ENCODE peak calls at places on chromosome 16, in six cellular contexts. T is amygdala, H is NCI-H510A treated with DMSO at 0.1 percent for 48 hours, K is COLO829, Q is posterior cingulate gyrus, D is transverse colon. V is an unnamed sample.

GRCh38 chr16:30918614-30919013 is 4.8 kb upstream of the FBXL19 start:
- DNase-seq in T (no peak), H (no peak), K (no peak), Q (no peak), D (no peak), V (no peak)

GRCh38 chr16:87800497-87800896 is 34.7 kb upstream of the KLHDC4 start:
- DNase-seq in T (no peak), H (no peak), K (no peak), Q (no peak), D (no peak), V (no peak)

GRCh38 chr16:55651841-55652824 is 3.7 kb upstream of the SLC6A2 start:
- DNase-seq in T (no peak), H (no peak), K (no peak), Q (no peak), D (no peak), V (no peak)

GRCh38 chr16:72848759-72849664 is 198.9 kb downstream of the ZFHX3 start:
- DNase-seq in T (peak; percentile 79), H (peak; percentile 58), K (no peak), Q (peak; percentile 93), D (peak; percentile 85), V (no peak)

GRCh38 chr16:5504028-5504758 is 406.6 kb upstream of the EEF2KMT start:
- DNase-seq in T (peak; percentile 62), H (no peak), K (no peak), Q (peak; percentile 87), D (no peak), V (no peak)

GRCh38 chr16:23711785-23712184 is 1.2 kb downstream of the ERN2 start:
- DNase-seq in T (no peak), H (no peak), K (no peak), Q (no peak), D (peak; percentile 83), V (peak; percentile 17)

GRCh38 chr16:89320717-89321501 is 103.4 kb downstream of the ZNF778 start:
- DNase-seq in T (no peak), H (peak; percentile 71), K (no peak), Q (peak; percentile 94), D (peak; percentile 80), V (peak; percentile 40)

GRCh38 chr16:53991181-53992056 is 287.5 kb downstream of the FTO start:
- DNase-seq in T (no peak), H (peak; percentile 86), K (no peak), Q (no peak), D (no peak), V (peak; percentile 63)

GRCh38 chr16:974606-975312 is 4.0 kb upstream of the LMF1 start:
- DNase-seq in T (peak; percentile 57), H (no peak), K (no peak), Q (peak; percentile 85), D (no peak), V (no peak)

GRCh38 chr16:12317856-12318591 is 341.5 kb downstream of the SNX29 start:
- DNase-seq in T (no peak), H (no peak), K (no peak), Q (no peak), D (no peak), V (no peak)

GRCh38 chr16:88353232-88353631 is 29.5 kb upstream of the ZNF469 start:
- DNase-seq in T (no peak), H (no peak), K (no peak), Q (peak; percentile 17), D (no peak), V (no peak)

GRCh38 chr16:46972429-46972970 is 974 bp downstream of the DNAJA2 start:
- DNase-seq in T (no peak), H (peak; percentile 52), K (peak; percentile 13), Q (no peak), D (no peak), V (no peak)

GRCh38 chr16:25258856-25259179 is 1.2 kb upstream of the ZKSCAN2 start:
- DNase-seq in T (no peak), H (peak; percentile 45), K (no peak), Q (no peak), D (no peak), V (peak; percentile 46)

GRCh38 chr16:973366-973765 is 2.6 kb upstream of the LMF1 start:
- DNase-seq in T (no peak), H (no peak), K (no peak), Q (peak; percentile 32), D (no peak), V (no peak)

GRCh38 chr16:27313422-27314160 is at the start of gene IL4R:
- DNase-seq in T (no peak), H (peak; percentile 59), K (no peak), Q (no peak), D (peak; percentile 81), V (peak; percentile 36)

GRCh38 chr16:71882505-71883192 is 1.3 kb downstream of the ZNF821 start:
- DNase-seq in T (peak; percentile 33), H (peak; percentile 63), K (peak; percentile 60), Q (no peak), D (peak; percentile 82), V (peak; percentile 62)

GRCh38 chr16:56793504-56793903 is 63.6 kb downstream of the NUP93 start:
- DNase-seq in T (no peak), H (no peak), K (no peak), Q (no peak), D (no peak), V (no peak)

GRCh38 chr16:74451951-74452758 is 30.9 kb upstream of the CLEC18B start:
- DNase-seq in T (no peak), H (no peak), K (no peak), Q (no peak), D (no peak), V (no peak)

GRCh38 chr16:16101585-16101984 is 121.7 kb downstream of the ABCC6 start:
- DNase-seq in T (no peak), H (peak; percentile 58), K (no peak), Q (no peak), D (no peak), V (no peak)

GRCh38 chr16:84925092-84925772 is 86.1 kb downstream of the ZDHHC7 start:
- DNase-seq in T (peak; percentile 18), H (peak; percentile 38), K (peak; percentile 8), Q (peak; percentile 85), D (peak; percentile 64), V (peak; percentile 21)

GRCh38 chr16:83070416-83071199 is 443.8 kb downstream of the CDH13 start:
- DNase-seq in T (no peak), H (no peak), K (no peak), Q (no peak), D (no peak), V (no peak)

GRCh38 chr16:27841911-27842310 is 221.6 kb downstream of the GSG1L start:
- DNase-seq in T (no peak), H (no peak), K (no peak), Q (peak; percentile 68), D (no peak), V (no peak)

GRCh38 chr16:71383054-71383773 is 24.7 kb downstream of the CALB2 start:
- DNase-seq in T (no peak), H (no peak), K (peak; percentile 28), Q (no peak), D (no peak), V (no peak)

GRCh38 chr16:71769222-71769621 is 39.4 kb downstream of the AP1G1 start:
- DNase-seq in T (no peak), H (no peak), K (no peak), Q (no peak), D (no peak), V (no peak)

GRCh38 chr16:57188711-57189002 is 2.5 kb downstream of the RSPRY1 start:
- DNase-seq in T (no peak), H (no peak), K (no peak), Q (no peak), D (no peak), V (no peak)

GRCh38 chr16:26667271-26667703 is 399.4 kb upstream of the C16orf82 start:
- DNase-seq in T (no peak), H (no peak), K (no peak), Q (no peak), D (no peak), V (no peak)

GRCh38 chr16:57132470-57132869 is 40.1 kb downstream of the CPNE2 start:
- DNase-seq in T (no peak), H (no peak), K (no peak), Q (peak; percentile 71), D (peak; percentile 90), V (no peak)

GRCh38 chr16:54589326-54589725 is 302.7 kb upstream of the IRX3 start:
- DNase-seq in T (no peak), H (no peak), K (no peak), Q (no peak), D (no peak), V (no peak)

GRCh38 chr16:48526058-48526957 is 83.7 kb downstream of the N4BP1 start:
- DNase-seq in T (no peak), H (peak; percentile 58), K (no peak), Q (no peak), D (peak; percentile 81), V (peak; percentile 66)

GRCh38 chr16:4534151-4534790 is 4.3 kb downstream of the CDIP1 start:
- DNase-seq in T (no peak), H (no peak), K (no peak), Q (peak; percentile 62), D (no peak), V (no peak)

GRCh38 chr16:75627856-75628255 is 4.8 kb upstream of the ADAT1 start:
- DNase-seq in T (no peak), H (no peak), K (peak; percentile 62), Q (no peak), D (no peak), V (no peak)

GRCh38 chr16:57141822-57142631 is 43.8 kb downstream of the PSME3IP1 start:
- DNase-seq in T (no peak), H (no peak), K (no peak), Q (peak; percentile 76), D (no peak), V (no peak)

GRCh38 chr16:56191807-56192643 is 736 bp downstream of the GNAO1 start:
- DNase-seq in T (no peak), H (no peak), K (no peak), Q (peak; percentile 83), D (no peak), V (peak; percentile 29)

GRCh38 chr16:10298416-10298815 is 87.4 kb upstream of the ATF7IP2 start:
- DNase-seq in T (no peak), H (no peak), K (no peak), Q (no peak), D (no peak), V (no peak)

GRCh38 chr16:61676740-61677139 is 359.5 kb downstream of the CDH8 start:
- DNase-seq in T (no peak), H (no peak), K (no peak), Q (no peak), D (no peak), V (no peak)

GRCh38 chr16:67516296-67517177 is 12.1 kb upstream of the RIPOR1 start:
- DNase-seq in T (no peak), H (no peak), K (peak; percentile 54), Q (no peak), D (no peak), V (no peak)

GRCh38 chr16:69448470-69449193 is 24.2 kb downstream of the CYB5B start:
- DNase-seq in T (no peak), H (no peak), K (no peak), Q (no peak), D (no peak), V (no peak)

GRCh38 chr16:64152010-64152767 is 969.7 kb downstream of the CDH11 start:
- DNase-seq in T (no peak), H (no peak), K (no peak), Q (no peak), D (no peak), V (no peak)

GRCh38 chr16:21163576-21163975 is 5.1 kb downstream of the LDAF1 start:
- DNase-seq in T (no peak), H (no peak), K (no peak), Q (no peak), D (no peak), V (no peak)

V was measured in NCI-H146.